ENCODE peak calls at places on chromosomes 3 and 15, in four cellular contexts. One of them, this sample, is unnamed.

GRCh38 chr15:74202461-74203401 is at the start of gene STRA6:
- DNase-seq in NCI-H1092 treated with DMSO at 0.1 percent for 48 hours: no peak
- DNase-seq in Right ventricle myocardium superior: no peak
- DNase-seq in GM19239: no peak
- DNase-seq in this sample: no peak

GRCh38 chr15:55770261-55770660 is 27.3 kb upstream of the PRTG start:
- DNase-seq in GM19239: no peak
- DNase-seq in Right ventricle myocardium superior: no peak
- DNase-seq in NCI-H1092 treated with DMSO at 0.1 percent for 48 hours: no peak
- DNase-seq in this sample: no peak

GRCh38 chr15:100275641-100276040 is 66.1 kb downstream of the ADAMTS17 start:
- DNase-seq in Right ventricle myocardium superior: no peak
- DNase-seq in GM19239: no peak
- DNase-seq in NCI-H1092 treated with DMSO at 0.1 percent for 48 hours: no peak
- DNase-seq in this sample: no peak

GRCh38 chr15:33540174-33540573 is 229.4 kb downstream of the RYR3 start:
- DNase-seq in Right ventricle myocardium superior: no peak
- DNase-seq in NCI-H1092 treated with DMSO at 0.1 percent for 48 hours: no peak
- DNase-seq in GM19239: no peak
- DNase-seq in this sample: no peak

GRCh38 chr15:56552668-56553067 is 87.7 kb upstream of the MNS1 start:
- DNase-seq in GM19239: no peak
- DNase-seq in Right ventricle myocardium superior: no peak
- DNase-seq in NCI-H1092 treated with DMSO at 0.1 percent for 48 hours: no peak
- DNase-seq in this sample: no peak

GRCh38 chr3:13648060-13648743 is 99.3 kb downstream of the FBLN2 start:
- DNase-seq in Right ventricle myocardium superior: peak
- DNase-seq in NCI-H1092 treated with DMSO at 0.1 percent for 48 hours: peak
- DNase-seq in GM19239: peak
- DNase-seq in this sample: peak

GRCh38 chr3:114155370-114155821 is 23.5 kb downstream of the DRD3 start:
- DNase-seq in Right ventricle myocardium superior: peak
- DNase-seq in GM19239: no peak
- DNase-seq in NCI-H1092 treated with DMSO at 0.1 percent for 48 hours: no peak
- DNase-seq in this sample: peak

GRCh38 chr15:75565062-75565970 is 13.8 kb downstream of the PTPN9 start:
- DNase-seq in NCI-H1092 treated with DMSO at 0.1 percent for 48 hours: no peak
- DNase-seq in GM19239: no peak
- DNase-seq in Right ventricle myocardium superior: no peak
- DNase-seq in this sample: no peak

GRCh38 chr3:150861851-150862250 is 43.4 kb downstream of the MINDY4B start:
- DNase-seq in GM19239: no peak
- DNase-seq in NCI-H1092 treated with DMSO at 0.1 percent for 48 hours: no peak
- DNase-seq in Right ventricle myocardium superior: no peak
- DNase-seq in this sample: no peak

GRCh38 chr3:138833908-138834358 is 795 bp downstream of the PIK3CB start:
- DNase-seq in NCI-H1092 treated with DMSO at 0.1 percent for 48 hours: no peak
- DNase-seq in GM19239: no peak
- DNase-seq in Right ventricle myocardium superior: no peak
- DNase-seq in this sample: no peak

GRCh38 chr15:73485372-73485771 is 42.4 kb downstream of the REC114 start:
- DNase-seq in Right ventricle myocardium superior: no peak
- DNase-seq in NCI-H1092 treated with DMSO at 0.1 percent for 48 hours: no peak
- DNase-seq in GM19239: no peak
- DNase-seq in this sample: no peak

This sample was measured in dermis microvascular lymphatic vessel endothelial cell.